ENCODE peak calls at places on chromosomes 2 and 18, in nine cellular contexts. One of them, this sample, is unnamed.

GRCh38 chr2:61694312-61695274 is 156.4 kb upstream of the XPO1 start:
- DNase-seq in stimulated activated CD8-positive, alpha-beta memory T cell treated with anti-CD3 and anti-CD28 coated beads, Interleukin-15, amount 100 ng/mL, for 24 hours: peak
- DNase-seq in NCI-H1436: peak
- DNase-seq in DMS79 treated with DMSO at 0.1 percent for 48 hours: no peak
- DNase-seq in suprapubic skin: peak
- DNase-seq in iPS DF 6.9: peak
- DNase-seq in HAP-1: peak
- DNase-seq in CD8-positive, alpha-beta T cell: peak
- DNase-seq in omental fat pad: peak
- DNase-seq in this sample: peak

GRCh38 chr18:40179647-40180175 is 1775.3 kb upstream of the PIK3C3 start:
- DNase-seq in iPS DF 6.9: no peak
- DNase-seq in NCI-H1436: no peak
- DNase-seq in suprapubic skin: no peak
- DNase-seq in CD8-positive, alpha-beta T cell: no peak
- DNase-seq in DMS79 treated with DMSO at 0.1 percent for 48 hours: no peak
- DNase-seq in omental fat pad: no peak
- DNase-seq in HAP-1: peak
- DNase-seq in stimulated activated CD8-positive, alpha-beta memory T cell treated with anti-CD3 and anti-CD28 coated beads, Interleukin-15, amount 100 ng/mL, for 24 hours: no peak
- DNase-seq in this sample: no peak

GRCh38 chr2:217993817-217994459 is 8.9 kb downstream of the TNS1 start:
- DNase-seq in omental fat pad: peak
- DNase-seq in iPS DF 6.9: no peak
- DNase-seq in CD8-positive, alpha-beta T cell: peak
- DNase-seq in DMS79 treated with DMSO at 0.1 percent for 48 hours: peak
- DNase-seq in NCI-H1436: peak
- DNase-seq in stimulated activated CD8-positive, alpha-beta memory T cell treated with anti-CD3 and anti-CD28 coated beads, Interleukin-15, amount 100 ng/mL, for 24 hours: peak
- DNase-seq in suprapubic skin: no peak
- DNase-seq in HAP-1: peak
- DNase-seq in this sample: no peak

GRCh38 chr2:148674063-148675020 is 29.8 kb downstream of the EPC2 start:
- DNase-seq in suprapubic skin: no peak
- DNase-seq in NCI-H1436: peak
- DNase-seq in stimulated activated CD8-positive, alpha-beta memory T cell treated with anti-CD3 and anti-CD28 coated beads, Interleukin-15, amount 100 ng/mL, for 24 hours: no peak
- DNase-seq in iPS DF 6.9: peak
- DNase-seq in HAP-1: peak
- DNase-seq in CD8-positive, alpha-beta T cell: peak
- DNase-seq in DMS79 treated with DMSO at 0.1 percent for 48 hours: no peak
- DNase-seq in omental fat pad: no peak
- DNase-seq in this sample: no peak

GRCh38 chr2:184205048-184205596 is 393.2 kb upstream of the ZNF804A start:
- DNase-seq in stimulated activated CD8-positive, alpha-beta memory T cell treated with anti-CD3 and anti-CD28 coated beads, Interleukin-15, amount 100 ng/mL, for 24 hours: no peak
- DNase-seq in NCI-H1436: no peak
- DNase-seq in suprapubic skin: no peak
- DNase-seq in omental fat pad: no peak
- DNase-seq in iPS DF 6.9: no peak
- DNase-seq in HAP-1: no peak
- DNase-seq in CD8-positive, alpha-beta T cell: no peak
- DNase-seq in DMS79 treated with DMSO at 0.1 percent for 48 hours: no peak
- DNase-seq in this sample: no peak

GRCh38 chr2:36655456-36655855 is 41.1 kb upstream of the VIT start:
- DNase-seq in suprapubic skin: no peak
- DNase-seq in stimulated activated CD8-positive, alpha-beta memory T cell treated with anti-CD3 and anti-CD28 coated beads, Interleukin-15, amount 100 ng/mL, for 24 hours: no peak
- DNase-seq in NCI-H1436: no peak
- DNase-seq in CD8-positive, alpha-beta T cell: no peak
- DNase-seq in DMS79 treated with DMSO at 0.1 percent for 48 hours: no peak
- DNase-seq in iPS DF 6.9: no peak
- DNase-seq in HAP-1: no peak
- DNase-seq in omental fat pad: no peak
- DNase-seq in this sample: no peak

GRCh38 chr2:44751754-44752479 is 189.6 kb upstream of the SIX3 start:
- DNase-seq in CD8-positive, alpha-beta T cell: no peak
- DNase-seq in HAP-1: peak
- DNase-seq in DMS79 treated with DMSO at 0.1 percent for 48 hours: no peak
- DNase-seq in NCI-H1436: peak
- DNase-seq in suprapubic skin: no peak
- DNase-seq in omental fat pad: no peak
- DNase-seq in iPS DF 6.9: peak
- DNase-seq in stimulated activated CD8-positive, alpha-beta memory T cell treated with anti-CD3 and anti-CD28 coated beads, Interleukin-15, amount 100 ng/mL, for 24 hours: no peak
- DNase-seq in this sample: no peak

GRCh38 chr18:37243756-37244155 is 321.8 kb downstream of the CELF4 start:
- DNase-seq in iPS DF 6.9: no peak
- DNase-seq in omental fat pad: no peak
- DNase-seq in CD8-positive, alpha-beta T cell: no peak
- DNase-seq in suprapubic skin: no peak
- DNase-seq in DMS79 treated with DMSO at 0.1 percent for 48 hours: no peak
- DNase-seq in NCI-H1436: no peak
- DNase-seq in HAP-1: no peak
- DNase-seq in stimulated activated CD8-positive, alpha-beta memory T cell treated with anti-CD3 and anti-CD28 coated beads, Interleukin-15, amount 100 ng/mL, for 24 hours: no peak
- DNase-seq in this sample: no peak

GRCh38 chr2:68779595-68779994 is 45.0 kb downstream of the ARHGAP25 start:
- DNase-seq in omental fat pad: no peak
- DNase-seq in NCI-H1436: no peak
- DNase-seq in DMS79 treated with DMSO at 0.1 percent for 48 hours: no peak
- DNase-seq in iPS DF 6.9: no peak
- DNase-seq in HAP-1: no peak
- DNase-seq in suprapubic skin: no peak
- DNase-seq in CD8-positive, alpha-beta T cell: no peak
- DNase-seq in stimulated activated CD8-positive, alpha-beta memory T cell treated with anti-CD3 and anti-CD28 coated beads, Interleukin-15, amount 100 ng/mL, for 24 hours: no peak
- DNase-seq in this sample: no peak

GRCh38 chr2:10039658-10040410 is 3.5 kb upstream of the KLF11 start:
- DNase-seq in suprapubic skin: no peak
- DNase-seq in HAP-1: no peak
- DNase-seq in stimulated activated CD8-positive, alpha-beta memory T cell treated with anti-CD3 and anti-CD28 coated beads, Interleukin-15, amount 100 ng/mL, for 24 hours: no peak
- DNase-seq in DMS79 treated with DMSO at 0.1 percent for 48 hours: no peak
- DNase-seq in omental fat pad: no peak
- DNase-seq in CD8-positive, alpha-beta T cell: no peak
- DNase-seq in NCI-H1436: no peak
- DNase-seq in iPS DF 6.9: no peak
- DNase-seq in this sample: no peak

GRCh38 chr2:131036696-131037397 is 56.4 kb downstream of the FAM168B start:
- DNase-seq in stimulated activated CD8-positive, alpha-beta memory T cell treated with anti-CD3 and anti-CD28 coated beads, Interleukin-15, amount 100 ng/mL, for 24 hours: no peak
- DNase-seq in HAP-1: no peak
- DNase-seq in NCI-H1436: no peak
- DNase-seq in omental fat pad: no peak
- DNase-seq in iPS DF 6.9: no peak
- DNase-seq in suprapubic skin: peak
- DNase-seq in DMS79 treated with DMSO at 0.1 percent for 48 hours: no peak
- DNase-seq in CD8-positive, alpha-beta T cell: no peak
- DNase-seq in this sample: no peak

GRCh38 chr2:121104721-121105141 is 180.3 kb downstream of the TFCP2L1 start:
- DNase-seq in CD8-positive, alpha-beta T cell: no peak
- DNase-seq in NCI-H1436: no peak
- DNase-seq in suprapubic skin: no peak
- DNase-seq in stimulated activated CD8-positive, alpha-beta memory T cell treated with anti-CD3 and anti-CD28 coated beads, Interleukin-15, amount 100 ng/mL, for 24 hours: no peak
- DNase-seq in HAP-1: no peak
- DNase-seq in omental fat pad: no peak
- DNase-seq in DMS79 treated with DMSO at 0.1 percent for 48 hours: no peak
- DNase-seq in iPS DF 6.9: no peak
- DNase-seq in this sample: no peak

GRCh38 chr2:150325656-150326055 is 161.8 kb downstream of the RND3 start:
- DNase-seq in DMS79 treated with DMSO at 0.1 percent for 48 hours: no peak
- DNase-seq in stimulated activated CD8-positive, alpha-beta memory T cell treated with anti-CD3 and anti-CD28 coated beads, Interleukin-15, amount 100 ng/mL, for 24 hours: no peak
- DNase-seq in HAP-1: peak
- DNase-seq in suprapubic skin: no peak
- DNase-seq in CD8-positive, alpha-beta T cell: no peak
- DNase-seq in omental fat pad: no peak
- DNase-seq in NCI-H1436: no peak
- DNase-seq in iPS DF 6.9: no peak
- DNase-seq in this sample: no peak

GRCh38 chr2:187581125-187581896 is 27.1 kb upstream of the TFPI start:
- DNase-seq in CD8-positive, alpha-beta T cell: peak
- DNase-seq in iPS DF 6.9: no peak
- DNase-seq in stimulated activated CD8-positive, alpha-beta memory T cell treated with anti-CD3 and anti-CD28 coated beads, Interleukin-15, amount 100 ng/mL, for 24 hours: no peak
- DNase-seq in omental fat pad: no peak
- DNase-seq in HAP-1: peak
- DNase-seq in DMS79 treated with DMSO at 0.1 percent for 48 hours: no peak
- DNase-seq in suprapubic skin: no peak
- DNase-seq in NCI-H1436: peak
- DNase-seq in this sample: no peak

GRCh38 chr2:163248321-163249090 is 409.9 kb upstream of the KCNH7 start:
- DNase-seq in HAP-1: no peak
- DNase-seq in suprapubic skin: no peak
- DNase-seq in DMS79 treated with DMSO at 0.1 percent for 48 hours: no peak
- DNase-seq in NCI-H1436: no peak
- DNase-seq in stimulated activated CD8-positive, alpha-beta memory T cell treated with anti-CD3 and anti-CD28 coated beads, Interleukin-15, amount 100 ng/mL, for 24 hours: no peak
- DNase-seq in iPS DF 6.9: no peak
- DNase-seq in omental fat pad: no peak
- DNase-seq in CD8-positive, alpha-beta T cell: no peak
- DNase-seq in this sample: no peak

GRCh38 chr2:126658910-126659613 is 3.1 kb downstream of the GYPC start:
- DNase-seq in DMS79 treated with DMSO at 0.1 percent for 48 hours: no peak
- DNase-seq in HAP-1: no peak
- DNase-seq in suprapubic skin: no peak
- DNase-seq in iPS DF 6.9: no peak
- DNase-seq in NCI-H1436: no peak
- DNase-seq in omental fat pad: no peak
- DNase-seq in CD8-positive, alpha-beta T cell: peak
- DNase-seq in stimulated activated CD8-positive, alpha-beta memory T cell treated with anti-CD3 and anti-CD28 coated beads, Interleukin-15, amount 100 ng/mL, for 24 hours: no peak
- DNase-seq in this sample: peak

GRCh38 chr2:216803803-216804202 is 56.1 kb downstream of the TNP1 start:
- DNase-seq in stimulated activated CD8-positive, alpha-beta memory T cell treated with anti-CD3 and anti-CD28 coated beads, Interleukin-15, amount 100 ng/mL, for 24 hours: no peak
- DNase-seq in NCI-H1436: no peak
- DNase-seq in HAP-1: no peak
- DNase-seq in iPS DF 6.9: no peak
- DNase-seq in DMS79 treated with DMSO at 0.1 percent for 48 hours: no peak
- DNase-seq in suprapubic skin: no peak
- DNase-seq in omental fat pad: no peak
- DNase-seq in CD8-positive, alpha-beta T cell: no peak
- DNase-seq in this sample: peak

GRCh38 chr2:216666461-216667233 is 28.7 kb downstream of the IGFBP5 start:
- DNase-seq in omental fat pad: peak
- DNase-seq in DMS79 treated with DMSO at 0.1 percent for 48 hours: peak
- DNase-seq in suprapubic skin: no peak
- DNase-seq in NCI-H1436: peak
- DNase-seq in stimulated activated CD8-positive, alpha-beta memory T cell treated with anti-CD3 and anti-CD28 coated beads, Interleukin-15, amount 100 ng/mL, for 24 hours: peak
- DNase-seq in HAP-1: peak
- DNase-seq in iPS DF 6.9: peak
- DNase-seq in CD8-positive, alpha-beta T cell: peak
- DNase-seq in this sample: peak

GRCh38 chr2:158667567-158667966 is 127.5 kb upstream of the DAPL1 start:
- DNase-seq in HAP-1: no peak
- DNase-seq in iPS DF 6.9: no peak
- DNase-seq in NCI-H1436: no peak
- DNase-seq in suprapubic skin: no peak
- DNase-seq in omental fat pad: no peak
- DNase-seq in CD8-positive, alpha-beta T cell: no peak
- DNase-seq in stimulated activated CD8-positive, alpha-beta memory T cell treated with anti-CD3 and anti-CD28 coated beads, Interleukin-15, amount 100 ng/mL, for 24 hours: no peak
- DNase-seq in DMS79 treated with DMSO at 0.1 percent for 48 hours: no peak
- DNase-seq in this sample: no peak

GRCh38 chr18:12408247-12408869 is 629 bp downstream of the PRELID3A start:
- DNase-seq in iPS DF 6.9: no peak
- DNase-seq in omental fat pad: no peak
- DNase-seq in HAP-1: peak
- DNase-seq in CD8-positive, alpha-beta T cell: no peak
- DNase-seq in DMS79 treated with DMSO at 0.1 percent for 48 hours: peak
- DNase-seq in NCI-H1436: no peak
- DNase-seq in suprapubic skin: no peak
- DNase-seq in stimulated activated CD8-positive, alpha-beta memory T cell treated with anti-CD3 and anti-CD28 coated beads, Interleukin-15, amount 100 ng/mL, for 24 hours: no peak
- DNase-seq in this sample: peak

GRCh38 chr2:142218471-142218870 is 87.7 kb upstream of the LRP1B start:
- DNase-seq in omental fat pad: no peak
- DNase-seq in stimulated activated CD8-positive, alpha-beta memory T cell treated with anti-CD3 and anti-CD28 coated beads, Interleukin-15, amount 100 ng/mL, for 24 hours: no peak
- DNase-seq in CD8-positive, alpha-beta T cell: no peak
- DNase-seq in HAP-1: no peak
- DNase-seq in DMS79 treated with DMSO at 0.1 percent for 48 hours: no peak
- DNase-seq in iPS DF 6.9: no peak
- DNase-seq in NCI-H1436: no peak
- DNase-seq in suprapubic skin: no peak
- DNase-seq in this sample: no peak

GRCh38 chr2:233421091-233421816 is 67.0 kb downstream of the DGKD start:
- DNase-seq in suprapubic skin: peak
- DNase-seq in DMS79 treated with DMSO at 0.1 percent for 48 hours: no peak
- DNase-seq in NCI-H1436: no peak
- DNase-seq in omental fat pad: no peak
- DNase-seq in stimulated activated CD8-positive, alpha-beta memory T cell treated with anti-CD3 and anti-CD28 coated beads, Interleukin-15, amount 100 ng/mL, for 24 hours: no peak
- DNase-seq in CD8-positive, alpha-beta T cell: no peak
- DNase-seq in HAP-1: no peak
- DNase-seq in iPS DF 6.9: no peak
- DNase-seq in this sample: no peak

GRCh38 chr18:38025433-38026038 is 459.9 kb upstream of the CELF4 start:
- DNase-seq in suprapubic skin: no peak
- DNase-seq in iPS DF 6.9: no peak
- DNase-seq in HAP-1: no peak
- DNase-seq in DMS79 treated with DMSO at 0.1 percent for 48 hours: no peak
- DNase-seq in NCI-H1436: no peak
- DNase-seq in CD8-positive, alpha-beta T cell: no peak
- DNase-seq in omental fat pad: no peak
- DNase-seq in stimulated activated CD8-positive, alpha-beta memory T cell treated with anti-CD3 and anti-CD28 coated beads, Interleukin-15, amount 100 ng/mL, for 24 hours: no peak
- DNase-seq in this sample: no peak

GRCh38 chr2:240060977-240061591 is 7.8 kb upstream of the OR6B3 start:
- DNase-seq in HAP-1: peak
- DNase-seq in CD8-positive, alpha-beta T cell: peak
- DNase-seq in DMS79 treated with DMSO at 0.1 percent for 48 hours: peak
- DNase-seq in suprapubic skin: no peak
- DNase-seq in NCI-H1436: peak
- DNase-seq in stimulated activated CD8-positive, alpha-beta memory T cell treated with anti-CD3 and anti-CD28 coated beads, Interleukin-15, amount 100 ng/mL, for 24 hours: no peak
- DNase-seq in iPS DF 6.9: peak
- DNase-seq in omental fat pad: no peak
- DNase-seq in this sample: no peak

GRCh38 chr18:31721596-31721995 is 37.2 kb upstream of the B4GALT6 start:
- DNase-seq in stimulated activated CD8-positive, alpha-beta memory T cell treated with anti-CD3 and anti-CD28 coated beads, Interleukin-15, amount 100 ng/mL, for 24 hours: no peak
- DNase-seq in NCI-H1436: no peak
- DNase-seq in omental fat pad: no peak
- DNase-seq in CD8-positive, alpha-beta T cell: no peak
- DNase-seq in DMS79 treated with DMSO at 0.1 percent for 48 hours: no peak
- DNase-seq in iPS DF 6.9: no peak
- DNase-seq in suprapubic skin: no peak
- DNase-seq in HAP-1: no peak
- DNase-seq in this sample: no peak

GRCh38 chr2:224221455-224221913 is 180.4 kb downstream of the FAM124B start:
- DNase-seq in NCI-H1436: no peak
- DNase-seq in DMS79 treated with DMSO at 0.1 percent for 48 hours: no peak
- DNase-seq in HAP-1: no peak
- DNase-seq in CD8-positive, alpha-beta T cell: no peak
- DNase-seq in iPS DF 6.9: peak
- DNase-seq in stimulated activated CD8-positive, alpha-beta memory T cell treated with anti-CD3 and anti-CD28 coated beads, Interleukin-15, amount 100 ng/mL, for 24 hours: no peak
- DNase-seq in suprapubic skin: no peak
- DNase-seq in omental fat pad: no peak
- DNase-seq in this sample: no peak

GRCh38 chr2:189236066-189236465 is 56.5 kb upstream of the COL5A2 start:
- DNase-seq in NCI-H1436: no peak
- DNase-seq in HAP-1: no peak
- DNase-seq in CD8-positive, alpha-beta T cell: no peak
- DNase-seq in omental fat pad: no peak
- DNase-seq in suprapubic skin: no peak
- DNase-seq in DMS79 treated with DMSO at 0.1 percent for 48 hours: no peak
- DNase-seq in iPS DF 6.9: no peak
- DNase-seq in stimulated activated CD8-positive, alpha-beta memory T cell treated with anti-CD3 and anti-CD28 coated beads, Interleukin-15, amount 100 ng/mL, for 24 hours: no peak
- DNase-seq in this sample: no peak

GRCh38 chr2:232744963-232745362 is 31.4 kb downstream of the KCNJ13 start:
- DNase-seq in omental fat pad: no peak
- DNase-seq in iPS DF 6.9: no peak
- DNase-seq in suprapubic skin: no peak
- DNase-seq in stimulated activated CD8-positive, alpha-beta memory T cell treated with anti-CD3 and anti-CD28 coated beads, Interleukin-15, amount 100 ng/mL, for 24 hours: no peak
- DNase-seq in NCI-H1436: no peak
- DNase-seq in CD8-positive, alpha-beta T cell: no peak
- DNase-seq in DMS79 treated with DMSO at 0.1 percent for 48 hours: no peak
- DNase-seq in HAP-1: no peak
- DNase-seq in this sample: no peak

GRCh38 chr2:9057939-9058761 is 54.7 kb upstream of the MBOAT2 start:
- DNase-seq in omental fat pad: no peak
- DNase-seq in iPS DF 6.9: no peak
- DNase-seq in NCI-H1436: no peak
- DNase-seq in CD8-positive, alpha-beta T cell: no peak
- DNase-seq in stimulated activated CD8-positive, alpha-beta memory T cell treated with anti-CD3 and anti-CD28 coated beads, Interleukin-15, amount 100 ng/mL, for 24 hours: no peak
- DNase-seq in DMS79 treated with DMSO at 0.1 percent for 48 hours: no peak
- DNase-seq in HAP-1: no peak
- DNase-seq in suprapubic skin: no peak
- DNase-seq in this sample: no peak

GRCh38 chr2:215535726-215536125 is 99.9 kb upstream of the FN1 start:
- DNase-seq in NCI-H1436: no peak
- DNase-seq in DMS79 treated with DMSO at 0.1 percent for 48 hours: no peak
- DNase-seq in stimulated activated CD8-positive, alpha-beta memory T cell treated with anti-CD3 and anti-CD28 coated beads, Interleukin-15, amount 100 ng/mL, for 24 hours: no peak
- DNase-seq in omental fat pad: no peak
- DNase-seq in suprapubic skin: no peak
- DNase-seq in CD8-positive, alpha-beta T cell: no peak
- DNase-seq in iPS DF 6.9: no peak
- DNase-seq in HAP-1: no peak
- DNase-seq in this sample: no peak

GRCh38 chr2:43073373-43073772 is 153.0 kb downstream of the ZFP36L2 start:
- DNase-seq in omental fat pad: no peak
- DNase-seq in CD8-positive, alpha-beta T cell: no peak
- DNase-seq in NCI-H1436: no peak
- DNase-seq in suprapubic skin: no peak
- DNase-seq in DMS79 treated with DMSO at 0.1 percent for 48 hours: no peak
- DNase-seq in HAP-1: peak
- DNase-seq in iPS DF 6.9: no peak
- DNase-seq in stimulated activated CD8-positive, alpha-beta memory T cell treated with anti-CD3 and anti-CD28 coated beads, Interleukin-15, amount 100 ng/mL, for 24 hours: no peak
- DNase-seq in this sample: peak

This sample was measured in cardiac septum.